ENCODE peak calls at places on chromosomes 11 and 22, in seven cellular contexts. G, U, Q, T, P, V and M are unnamed samples.

GRCh38 chr22:35981900-35982299 is 46.7 kb downstream of the RBFOX2 start:
- DNase-seq in G (no peak), U (no peak), Q (no peak), T (no peak), P (no peak), V (no peak), M (no peak)

GRCh38 chr11:62665630-62666258 is 632 bp downstream of the CSKMT start:
- DNase-seq in G (peak; percentile 42), U (no peak), Q (peak; percentile 51), T (peak; percentile 52), P (peak; percentile 66), V (peak; percentile 82), M (no peak)

GRCh38 chr11:48081151-48082010 is 101.0 kb downstream of the PTPRJ start:
- DNase-seq in G (peak; percentile 73), U (no peak), Q (peak; percentile 37), T (peak; percentile 25), P (peak; percentile 51), V (no peak), M (no peak)

GRCh38 chr11:111330234-111330893 is 32.0 kb downstream of the POU2AF3 start:
- DNase-seq in G (no peak), U (no peak), Q (no peak), T (no peak), P (no peak), V (no peak), M (no peak)

GRCh38 chr11:76628408-76628947 is 42.1 kb downstream of the LRRC32 start:
- DNase-seq in G (no peak), U (no peak), Q (no peak), T (no peak), P (no peak), V (no peak), M (no peak)

GRCh38 chr11:60625262-60625661 is 74.2 kb upstream of the MS4A8 start:
- DNase-seq in G (peak; percentile 6), U (no peak), Q (no peak), T (no peak), P (no peak), V (no peak), M (peak; percentile 45)

GRCh38 chr11:2276999-2277328 is 6.6 kb upstream of the ASCL2 start:
- DNase-seq in G (no peak), U (no peak), Q (no peak), T (peak; percentile 5), P (no peak), V (peak; percentile 30), M (no peak)

GRCh38 chr11:103086461-103086860 is 5.5 kb downstream of the DCUN1D5 start:
- DNase-seq in G (no peak), U (no peak), Q (no peak), T (no peak), P (no peak), V (no peak), M (no peak)

GRCh38 chr11:75536786-75537629 is 11.3 kb upstream of the GDPD5 start:
- DNase-seq in G (peak; percentile 70), U (no peak), Q (no peak), T (peak; percentile 40), P (no peak), V (no peak), M (no peak)

GRCh38 chr22:24186352-24186740 is 5.1 kb downstream of the SUSD2 start:
- DNase-seq in G (no peak), U (no peak), Q (no peak), T (no peak), P (no peak), V (peak; percentile 62), M (no peak)

GRCh38 chr11:66157182-66157864 is 87.3 kb downstream of the PACS1 start:
- DNase-seq in G (no peak), U (no peak), Q (no peak), T (no peak), P (no peak), V (no peak), M (no peak)

GRCh38 chr11:2480874-2481220 is 36.0 kb downstream of the KCNQ1 start:
- DNase-seq in G (no peak), U (no peak), Q (no peak), T (no peak), P (peak; percentile 72), V (peak; percentile 66), M (no peak)

GRCh38 chr22:37533995-37534394 is 14.8 kb upstream of the CARD10 start:
- DNase-seq in G (peak; percentile 51), U (no peak), Q (no peak), T (no peak), P (no peak), V (no peak), M (no peak)

GRCh38 chr11:135006800-135007199 is 594.8 kb upstream of the B3GAT1 start:
- DNase-seq in G (no peak), U (no peak), Q (no peak), T (no peak), P (no peak), V (no peak), M (no peak)

GRCh38 chr11:73191151-73191550 is 26.9 kb upstream of the P2RY2 start:
- DNase-seq in G (no peak), U (no peak), Q (no peak), T (no peak), P (no peak), V (no peak), M (no peak)

GRCh38 chr11:28463826-28464225 is 355.6 kb downstream of the METTL15 start:
- DNase-seq in G (no peak), U (no peak), Q (no peak), T (no peak), P (no peak), V (no peak), M (no peak)

GRCh38 chr11:68328374-68329091 is 16.1 kb downstream of the LRP5 start:
- DNase-seq in G (no peak), U (no peak), Q (no peak), T (no peak), P (no peak), V (no peak), M (no peak)

GRCh38 chr11:32527191-32527590 is 56.4 kb upstream of the EIF3M start:
- DNase-seq in G (no peak), U (no peak), Q (no peak), T (no peak), P (no peak), V (no peak), M (no peak)

GRCh38 chr11:76830639-76831312 is 29.9 kb upstream of the ACER3 start:
- DNase-seq in G (no peak), U (no peak), Q (no peak), T (no peak), P (no peak), V (no peak), M (no peak)

GRCh38 chr22:38208549-38209097 is 6.8 kb downstream of the MAFF start:
- DNase-seq in G (no peak), U (no peak), Q (no peak), T (no peak), P (no peak), V (no peak), M (no peak)

GRCh38 chr11:113752932-113753331 is 20.6 kb downstream of the ZW10 start:
- DNase-seq in G (no peak), U (no peak), Q (no peak), T (no peak), P (no peak), V (no peak), M (no peak)

GRCh38 chr11:44530413-44531115 is 34.9 kb upstream of the CD82 start:
- DNase-seq in G (no peak), U (no peak), Q (no peak), T (no peak), P (no peak), V (no peak), M (no peak)

GRCh38 chr11:44528103-44528502 is 37.4 kb upstream of the CD82 start:
- DNase-seq in G (no peak), U (no peak), Q (no peak), T (no peak), P (no peak), V (no peak), M (no peak)

GRCh38 chr11:44527476-44527875 is 38.0 kb upstream of the CD82 start:
- DNase-seq in G (no peak), U (no peak), Q (no peak), T (no peak), P (no peak), V (no peak), M (no peak)

GRCh38 chr11:44529895-44530412 is 35.5 kb upstream of the CD82 start:
- DNase-seq in G (no peak), U (no peak), Q (no peak), T (no peak), P (no peak), V (no peak), M (no peak)

GRCh38 chr11:44528581-44528980 is 36.9 kb upstream of the CD82 start:
- DNase-seq in G (no peak), U (no peak), Q (no peak), T (no peak), P (no peak), V (no peak), M (no peak)
- H3K4me1 ChIP-seq in G (peaks cover 9% of the 10 kb centered on the region), U (no peaks in the 10 kb centered on the region), Q (no peaks in the 10 kb centered on the region), T (no peaks in the 10 kb centered on the region), P (no peaks in the 10 kb centered on the region), V (peaks cover 15% of the 10 kb centered on the region), M (peaks cover 4% of the 10 kb centered on the region)

GRCh38 chr11:12216100-12216499 is 105.7 kb downstream of the MICAL2 start:
- DNase-seq in G (no peak), U (no peak), Q (no peak), T (no peak), P (no peak), V (no peak), M (no peak)

GRCh38 chr11:12214751-12215150 is 104.4 kb downstream of the MICAL2 start:
- DNase-seq in G (no peak), U (no peak), Q (no peak), T (no peak), P (no peak), V (no peak), M (no peak)

GRCh38 chr11:12217879-12218278 is 107.5 kb downstream of the MICAL2 start:
- DNase-seq in G (no peak), U (no peak), Q (no peak), T (no peak), P (no peak), V (no peak), M (no peak)

GRCh38 chr11:12215192-12215591 is 104.8 kb downstream of the MICAL2 start:
- DNase-seq in G (no peak), U (no peak), Q (peak; percentile 40), T (no peak), P (peak; percentile 67), V (no peak), M (no peak)

GRCh38 chr11:12216542-12217422 is 106.4 kb downstream of the MICAL2 start:
- DNase-seq in G (no peak), U (no peak), Q (no peak), T (no peak), P (no peak), V (no peak), M (no peak)
- H3K27ac ChIP-seq in G (no peak overlapping the region), U (no peak overlapping the region), Q (no peak overlapping the region), T (no peak overlapping the region), P (peak overlapping the region; percentile 59), V (peak overlapping the region; percentile 45), M (no peak overlapping the region)

DNA sequence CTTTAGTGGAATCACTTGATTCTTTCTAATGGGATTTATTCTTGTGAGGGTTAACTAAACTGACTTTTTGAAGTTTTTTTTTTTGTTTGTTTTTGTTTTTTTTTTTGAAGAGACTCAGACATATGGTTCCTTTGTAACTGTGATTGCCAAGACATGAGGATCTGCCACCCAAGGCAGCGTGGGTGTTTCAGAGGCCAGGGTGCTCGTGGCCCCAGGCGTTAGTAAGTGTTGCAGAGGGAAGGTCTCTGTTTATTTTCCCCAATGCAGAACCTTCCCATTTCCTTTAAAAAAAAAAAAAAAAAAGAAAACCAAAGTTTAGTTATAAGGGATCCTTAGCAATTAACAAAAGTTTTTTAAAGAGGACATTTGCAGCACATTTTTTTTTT is 94.8 kb downstream of the CTTN start:
- DNase-seq in G (no peak), U (no peak), Q (no peak), T (no peak), P (no peak), V (peak; percentile 38), M (no peak)
- H3K9me3 ChIP-seq in G (peaks cover 6% of the 10 kb centered on the region), U (no peaks in the 10 kb centered on the region), Q (no peaks in the 10 kb centered on the region), T (peaks cover 12% of the 10 kb centered on the region), P (no peaks in the 10 kb centered on the region), V (no peaks in the 10 kb centered on the region), M (peaks cover 1% of the 10 kb centered on the region)

GRCh38 chr11:16089481-16089880 is 266.9 kb downstream of the SOX6 start:
- DNase-seq in G (no peak), U (no peak), Q (no peak), T (no peak), P (no peak), V (no peak), M (no peak)
- H3K4me1 ChIP-seq in G (no peaks in the 10 kb centered on the region), U (no peaks in the 10 kb centered on the region), Q (peaks cover under 1% of the 10 kb centered on the region), T (no peaks in the 10 kb centered on the region), P (no peaks in the 10 kb centered on the region), V (no peaks in the 10 kb centered on the region), M (no peaks in the 10 kb centered on the region)